ENCODE peak calls at places on chromosomes 2 and 18, in four cellular contexts. U is IMR-90, I is mesendoderm, V is H1. D is an unnamed sample.

GRCh38 chr2:169348321-169349002 is 13.9 kb downstream of the LRP2 start:
- DNase-seq in U (no peak), I (no peak), V (no peak), D (no peak)

GRCh38 chr2:58042486-58042970 is 4.1 kb upstream of the VRK2 start:
- DNase-seq in U (peak), I (no peak), V (no peak), D (no peak)

GRCh38 chr2:115194623-115195022 is 752.2 kb downstream of the DPP10 start:
- DNase-seq in U (no peak), I (no peak), V (no peak), D (no peak)

GRCh38 chr2:106332054-106332453 is 136.2 kb downstream of the RGPD3 start:
- DNase-seq in U (no peak), I (peak), V (no peak), D (no peak)

GRCh38 chr18:63823516-63824219 is 48.5 kb downstream of the SERPINB7 start:
- DNase-seq in U (peak), I (peak), V (peak), D (no peak)

GRCh38 chr2:43210467-43211303 is 15.7 kb downstream of the ZFP36L2 start:
- DNase-seq in U (peak), I (no peak), V (no peak), D (no peak)

GRCh38 chr2:134134313-134134706 is 119.6 kb upstream of the MGAT5 start:
- DNase-seq in U (no peak), I (no peak), V (no peak), D (no peak)

GRCh38 chr2:59660262-59660661 is 893.2 kb downstream of the BCL11A start:
- DNase-seq in U (no peak), I (no peak), V (no peak), D (no peak)

GRCh38 chr2:26457241-26457666 is 20.7 kb downstream of the OTOF start:
- DNase-seq in U (no peak), I (no peak), V (peak), D (peak)

GRCh38 chr2:186443851-186444250 is 42.2 kb upstream of the ZC3H15 start:
- DNase-seq in U (no peak), I (no peak), V (no peak), D (no peak)

GRCh38 chr2:219178377-219179175 is 501 bp downstream of the RETREG2 start:
- DNase-seq in U (peak), I (peak), V (peak), D (no peak)

GRCh38 chr2:166653185-166653813 is 159.2 kb upstream of the SCN7A start:
- DNase-seq in U (peak), I (no peak), V (no peak), D (no peak)

GRCh38 chr2:209614630-209615369 is 156.8 kb upstream of the UNC80 start:
- DNase-seq in U (no peak), I (peak), V (no peak), D (peak)

GRCh38 chr2:222180619-222181018 is 118.2 kb downstream of the PAX3 start:
- DNase-seq in U (no peak), I (no peak), V (no peak), D (no peak)

GRCh38 chr18:10006261-10006903 is 92.6 kb downstream of the VAPA start:
- DNase-seq in U (peak), I (peak), V (no peak), D (no peak)

GRCh38 chr2:117942958-117943672 is 70.8 kb downstream of the CCDC93 start:
- DNase-seq in U (peak), I (no peak), V (no peak), D (no peak)

GRCh38 chr2:66665124-66665984 is 230.4 kb downstream of the MEIS1 start:
- DNase-seq in U (peak), I (no peak), V (no peak), D (no peak)

GRCh38 chr2:128155970-128156369 is 65.0 kb downstream of the UGGT1 start:
- DNase-seq in U (no peak), I (no peak), V (no peak), D (no peak)

GRCh38 chr18:79528846-79529245 is 133.1 kb downstream of the NFATC1 start:
- DNase-seq in U (peak), I (peak), V (peak), D (peak)

GRCh38 chr2:102891261-102891660 is 129.4 kb downstream of the TMEM182 start:
- DNase-seq in U (no peak), I (no peak), V (no peak), D (no peak)

GRCh38 chr2:118227698-118228508 is 139.6 kb downstream of the INSIG2 start:
- DNase-seq in U (no peak), I (no peak), V (peak), D (no peak)

GRCh38 chr2:64945973-64946736 is 43.0 kb upstream of the SLC1A4 start:
- DNase-seq in U (peak), I (no peak), V (no peak), D (no peak)

GRCh38 chr18:3261393-3262233 is at the start of gene MYL12B:
- DNase-seq in U (peak), I (peak), V (peak), D (peak)

GRCh38 chr2:22944141-22944540 is 440.8 kb upstream of the KLHL29 start:
- DNase-seq in U (no peak), I (no peak), V (no peak), D (no peak)

GRCh38 chr2:189799531-189799930 is 15.3 kb downstream of the PMS1 start:
- DNase-seq in U (peak), I (no peak), V (no peak), D (no peak)

GRCh38 chr2:237732790-237733349 is 65.7 kb upstream of the RBM44 start:
- DNase-seq in U (no peak), I (peak), V (no peak), D (no peak)

GRCh38 chr18:52903858-52904257 is 563.9 kb downstream of the DCC start:
- DNase-seq in U (no peak), I (peak), V (peak), D (peak)

GRCh38 chr18:56645415-56646016 is 5.6 kb upstream of the WDR7 start:
- DNase-seq in U (no peak), I (peak), V (no peak), D (no peak)

GRCh38 chr2:6325616-6326015 is 540.1 kb downstream of the CMPK2 start:
- DNase-seq in U (no peak), I (no peak), V (peak), D (peak)

GRCh38 chr2:15241929-15242328 is 319.2 kb downstream of the NBAS start:
- DNase-seq in U (no peak), I (no peak), V (no peak), D (no peak)

GRCh38 chr2:215415820-215416613 is 19.9 kb downstream of the FN1 start:
- DNase-seq in U (no peak), I (no peak), V (no peak), D (no peak)

GRCh38 chr2:30165050-30165520 is 18.3 kb downstream of the YPEL5 start:
- DNase-seq in U (peak), I (peak), V (no peak), D (peak)

GRCh38 chr2:33412920-33413319 is 63.5 kb upstream of the RASGRP3 start:
- DNase-seq in U (peak), I (peak), V (no peak), D (no peak)

GRCh38 chr2:127032601-127033000 is 74.4 kb downstream of the BIN1 start:
- DNase-seq in U (no peak), I (no peak), V (no peak), D (no peak)

GRCh38 chr18:58454406-58455061 is 174.4 kb downstream of the ALPK2 start:
- DNase-seq in U (no peak), I (no peak), V (no peak), D (no peak)

GRCh38 chr2:113755690-113756063 is 765 bp downstream of the SLC35F5 start:
- DNase-seq in U (peak), I (no peak), V (no peak), D (no peak)

GRCh38 chr2:9240745-9241144 is 34.1 kb downstream of the ASAP2 start:
- DNase-seq in U (no peak), I (no peak), V (no peak), D (no peak)

DNA sequence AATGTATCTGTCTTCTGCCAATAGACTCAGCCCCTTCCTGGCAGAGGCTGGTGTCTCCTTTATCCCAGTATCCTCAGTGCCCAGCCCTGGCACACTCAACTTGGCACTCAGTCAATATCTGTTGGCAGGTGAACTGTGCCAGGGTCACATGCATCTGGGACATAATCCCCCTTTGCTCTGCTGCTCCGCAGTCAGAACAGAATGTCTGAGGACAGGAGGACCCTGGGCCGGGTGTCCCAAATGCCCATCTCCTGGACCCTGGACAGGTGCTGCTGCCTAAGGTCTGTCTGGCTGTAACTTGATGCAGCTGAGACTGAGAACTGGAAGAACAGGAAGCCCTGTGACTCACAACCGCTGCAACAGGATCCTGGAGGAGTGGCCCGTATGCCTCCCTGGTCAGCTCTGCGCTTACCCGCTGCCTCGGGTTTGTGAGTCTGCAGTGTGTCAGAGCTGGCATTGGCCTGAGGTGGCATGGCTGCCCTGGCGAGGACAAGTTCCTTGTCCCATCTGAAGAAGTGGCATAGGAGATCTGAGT is 11.4 kb downstream of the HK2 start:
- DNase-seq in U (peak), I (peak), V (peak), D (peak)
- H4K8ac ChIP-seq in U (no peak), I (no peak), V (peak), D (no peak)

DNA sequence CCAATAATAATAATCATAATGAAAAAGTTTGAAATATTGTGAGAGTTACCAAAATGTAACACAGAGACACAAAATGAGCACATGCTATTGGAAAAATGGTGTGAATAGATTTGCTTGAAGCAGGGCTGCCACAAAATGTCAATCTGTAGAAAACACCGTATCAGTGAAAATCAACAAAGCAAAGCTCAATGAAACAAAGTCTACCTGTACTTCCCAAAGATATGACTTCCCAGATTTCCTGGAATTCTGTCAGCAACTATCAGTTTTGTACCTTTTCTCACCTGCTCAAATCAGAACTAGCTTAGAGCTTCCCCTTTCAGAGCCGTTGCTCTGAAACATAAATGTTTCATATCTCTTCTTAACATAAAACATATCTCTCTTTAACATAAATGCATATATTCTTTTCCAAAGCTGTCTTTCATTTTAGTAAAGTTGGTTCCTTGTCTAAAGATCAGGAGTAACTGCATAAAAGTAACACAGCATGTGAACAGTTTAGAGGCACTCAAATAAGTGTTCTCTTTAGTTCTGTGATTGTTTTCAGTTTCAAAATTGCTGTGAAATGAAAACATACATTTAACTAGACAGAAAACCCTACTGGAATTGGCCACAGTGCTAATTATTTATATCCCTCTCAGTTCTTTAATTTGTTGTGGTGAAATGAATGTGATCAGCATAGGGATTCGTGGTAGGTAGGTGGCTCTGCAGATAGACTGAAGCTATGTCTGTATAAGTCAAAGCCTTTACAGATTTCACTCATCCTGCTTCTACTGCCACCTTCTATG is 262.5 kb downstream of the KCNJ3 start:
- DNase-seq in U (no peak), I (no peak), V (no peak), D (no peak)
- H3K23ac ChIP-seq in U (no peak), I (no peak), V (no peak), D (no peak)

GRCh38 chr2:150261691-150262090 is 225.8 kb downstream of the RND3 start:
- DNase-seq in U (no peak), I (no peak), V (no peak), D (no peak)
- H3K56ac ChIP-seq in U (no peak), I (no peak), V (no peak), D (no peak)

GRCh38 chr2:241008711-241009121 is 10.3 kb downstream of the SNED1 start:
- DNase-seq in U (no peak), I (no peak), V (no peak), D (peak)
- H4K8ac ChIP-seq in U (no peak), I (no peak), V (no peak), D (no peak)

GRCh38 chr2:4900242-4900641 is 791.9 kb upstream of the SOX11 start:
- DNase-seq in U (no peak), I (no peak), V (no peak), D (no peak)
- H3K23ac ChIP-seq in U (no peak), I (no peak), V (no peak), D (no peak)

GRCh38 chr2:170926743-170927297 is 2.2 kb upstream of the GORASP2 start:
- DNase-seq in U (no peak), I (no peak), V (no peak), D (no peak)
- H3K56ac ChIP-seq in U (no peak), I (no peak), V (no peak), D (no peak)

DNA sequence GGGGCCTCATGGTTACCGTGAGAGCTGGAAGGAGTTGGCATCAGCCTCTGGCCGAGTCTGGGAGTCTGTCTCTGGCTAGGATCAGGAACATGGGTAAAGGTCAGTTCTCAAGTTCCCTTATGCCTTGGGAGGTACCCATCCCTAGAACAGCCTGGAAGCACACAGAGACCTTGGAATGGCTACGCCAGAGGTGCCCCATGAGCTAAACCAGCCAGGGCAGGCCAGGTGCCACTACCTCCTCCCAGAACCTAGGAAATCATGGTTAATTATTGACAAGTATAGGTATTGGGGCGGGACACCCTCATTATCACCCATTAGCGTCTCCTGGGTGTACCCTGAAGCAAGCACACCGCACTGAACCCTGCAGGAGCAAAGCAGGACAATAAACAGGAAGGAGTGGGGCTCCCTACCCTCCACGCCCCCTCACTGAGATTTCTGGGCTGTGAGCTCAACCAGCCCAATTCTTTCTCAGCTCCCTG is 3.0 kb upstream of the ASPRV1 start:
- DNase-seq in U (no peak), I (no peak), V (no peak), D (no peak)
- H4K8ac ChIP-seq in U (no peak), I (no peak), V (no peak), D (no peak)

GRCh38 chr2:74958277-74959105 is at the start of gene POLE4:
- DNase-seq in U (peak), I (peak), V (peak), D (peak)
- H3K23ac ChIP-seq in U (peak), I (no peak), V (no peak), D (no peak)

GRCh38 chr2:171874963-171875362 is 19.1 kb downstream of the SLC25A12 start:
- DNase-seq in U (no peak), I (no peak), V (no peak), D (no peak)

GRCh38 chr2:171879865-171880264 is 14.2 kb downstream of the SLC25A12 start:
- DNase-seq in U (no peak), I (no peak), V (no peak), D (no peak)

GRCh38 chr2:171878481-171878993 is 15.5 kb downstream of the SLC25A12 start:
- DNase-seq in U (peak), I (no peak), V (no peak), D (no peak)

DNA sequence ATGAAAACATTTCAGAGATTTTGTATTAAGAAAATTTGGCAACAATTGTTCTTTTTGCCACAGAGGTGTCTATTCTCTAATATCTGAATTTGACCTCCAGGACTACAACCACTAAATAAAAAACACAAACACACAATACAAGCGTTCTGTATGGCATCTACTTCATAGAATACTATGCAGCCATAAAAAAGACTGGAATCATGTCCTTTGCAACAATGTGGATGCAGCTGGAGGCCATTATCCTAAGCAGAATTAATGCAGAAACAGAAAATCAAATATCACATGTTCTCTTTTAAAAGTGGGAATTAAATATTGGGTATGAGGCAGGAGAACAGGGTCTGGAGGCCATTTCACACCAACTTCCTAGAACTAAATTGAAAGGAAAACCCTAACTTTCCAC is 19.5 kb downstream of the SLC25A12 start:
- DNase-seq in U (no peak), I (no peak), V (no peak), D (no peak)
- H3K56ac ChIP-seq in U (no peak), I (no peak), V (no peak), D (no peak)

DNA sequence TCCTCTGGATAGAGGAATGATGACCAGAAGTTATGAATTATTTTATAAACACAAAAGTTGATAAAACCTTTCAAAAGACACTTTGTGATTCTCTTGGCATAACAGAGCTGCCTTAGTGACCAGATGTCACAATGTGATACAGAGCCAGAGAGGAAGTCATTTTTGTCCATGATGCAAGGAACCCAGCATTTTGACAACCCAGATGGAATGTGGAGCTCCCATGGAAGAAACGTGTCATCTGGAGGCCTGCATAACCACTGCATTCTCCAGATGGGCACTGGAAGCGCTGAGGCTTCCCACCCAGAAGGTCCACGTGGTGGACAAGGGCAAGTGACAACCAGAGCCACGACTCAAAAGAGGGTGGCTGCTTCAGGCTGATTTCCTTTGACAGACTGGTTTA is 30.1 kb downstream of the HRH4 start:
- DNase-seq in U (peak), I (peak), V (no peak), D (no peak)
- H4K8ac ChIP-seq in U (no peak), I (no peak), V (no peak), D (no peak)

D was measured in H9.